ENCODE peak calls at places on chromosomes 7 and 10, in six cellular contexts. One of them, this sample, is unnamed.

GRCh38 chr7:122719010-122719578 is 16.4 kb upstream of the RNF148 start:
- DNase-seq in heart left ventricle: no peak
- DNase-seq in Panc1: no peak
- DNase-seq in CD8-positive, alpha-beta T cell: no peak
- DNase-seq in substantia nigra: no peak
- DNase-seq in fibroblast of lung: no peak
- DNase-seq in this sample: no peak

GRCh38 chr10:110355922-110356627 is 51.4 kb upstream of the SMNDC1 start:
- DNase-seq in heart left ventricle: no peak
- DNase-seq in fibroblast of lung: no peak
- DNase-seq in Panc1: no peak
- DNase-seq in CD8-positive, alpha-beta T cell: no peak
- DNase-seq in substantia nigra: no peak
- DNase-seq in this sample: no peak

GRCh38 chr10:47269294-47269693 is 30.7 kb upstream of the GDF10 start:
- DNase-seq in Panc1: no peak
- DNase-seq in fibroblast of lung: peak; percentile 21
- DNase-seq in substantia nigra: no peak
- DNase-seq in heart left ventricle: no peak
- DNase-seq in CD8-positive, alpha-beta T cell: no peak
- DNase-seq in this sample: no peak

GRCh38 chr7:78248867-78249266 is 450.3 kb downstream of the PHTF2 start:
- DNase-seq in Panc1: no peak
- DNase-seq in CD8-positive, alpha-beta T cell: no peak
- DNase-seq in substantia nigra: no peak
- DNase-seq in fibroblast of lung: no peak
- DNase-seq in heart left ventricle: no peak
- DNase-seq in this sample: no peak

GRCh38 chr10:54318470-54318869 is 482.6 kb downstream of the PCDH15 start:
- DNase-seq in fibroblast of lung: no peak
- DNase-seq in substantia nigra: no peak
- DNase-seq in heart left ventricle: no peak
- DNase-seq in CD8-positive, alpha-beta T cell: no peak
- DNase-seq in Panc1: no peak
- DNase-seq in this sample: no peak

GRCh38 chr10:75097666-75098285 is 13.7 kb upstream of the SAMD8 start:
- DNase-seq in substantia nigra: no peak
- DNase-seq in Panc1: no peak
- DNase-seq in CD8-positive, alpha-beta T cell: no peak
- DNase-seq in fibroblast of lung: peak; percentile 40
- DNase-seq in heart left ventricle: no peak
- DNase-seq in this sample: no peak

GRCh38 chr7:136074840-136075239 is 97.7 kb upstream of the MTPN start:
- DNase-seq in heart left ventricle: no peak
- DNase-seq in CD8-positive, alpha-beta T cell: no peak
- DNase-seq in Panc1: no peak
- DNase-seq in fibroblast of lung: no peak
- DNase-seq in substantia nigra: no peak
- DNase-seq in this sample: no peak

GRCh38 chr10:129911451-129912160 is 52.5 kb downstream of the EBF3 start:
- DNase-seq in heart left ventricle: no peak
- DNase-seq in substantia nigra: no peak
- DNase-seq in fibroblast of lung: no peak
- DNase-seq in CD8-positive, alpha-beta T cell: no peak
- DNase-seq in Panc1: no peak
- DNase-seq in this sample: no peak

GRCh38 chr7:97851725-97852124 is 20.5 kb downstream of the ASNS start:
- DNase-seq in heart left ventricle: no peak
- DNase-seq in substantia nigra: no peak
- DNase-seq in fibroblast of lung: peak; percentile 58
- DNase-seq in Panc1: no peak
- DNase-seq in CD8-positive, alpha-beta T cell: no peak
- DNase-seq in this sample: no peak

GRCh38 chr7:13908667-13909382 is 80.6 kb downstream of the ETV1 start:
- DNase-seq in fibroblast of lung: peak; percentile 12
- DNase-seq in CD8-positive, alpha-beta T cell: peak; percentile 52
- DNase-seq in substantia nigra: no peak
- DNase-seq in Panc1: no peak
- DNase-seq in heart left ventricle: no peak
- DNase-seq in this sample: no peak

GRCh38 chr10:95236068-95236903 is 42.2 kb downstream of the ACSM6 start:
- DNase-seq in Panc1: peak; percentile 67
- DNase-seq in CD8-positive, alpha-beta T cell: no peak
- DNase-seq in substantia nigra: no peak
- DNase-seq in fibroblast of lung: peak; percentile 54
- DNase-seq in heart left ventricle: no peak
- DNase-seq in this sample: no peak

GRCh38 chr7:82760092-82760491 is 316.5 kb upstream of the CACNA2D1 start:
- DNase-seq in substantia nigra: no peak
- DNase-seq in Panc1: no peak
- DNase-seq in heart left ventricle: no peak
- DNase-seq in fibroblast of lung: no peak
- DNase-seq in CD8-positive, alpha-beta T cell: no peak
- DNase-seq in this sample: no peak

GRCh38 chr7:118082506-118082905 is 101.5 kb upstream of the LSM8 start:
- DNase-seq in Panc1: no peak
- DNase-seq in CD8-positive, alpha-beta T cell: no peak
- DNase-seq in fibroblast of lung: peak; percentile 46
- DNase-seq in substantia nigra: no peak
- DNase-seq in heart left ventricle: no peak
- DNase-seq in this sample: no peak

GRCh38 chr7:30521532-30521931 is 16.9 kb upstream of the GGCT start:
- DNase-seq in heart left ventricle: peak; percentile 34
- DNase-seq in Panc1: no peak
- DNase-seq in substantia nigra: no peak
- DNase-seq in CD8-positive, alpha-beta T cell: no peak
- DNase-seq in fibroblast of lung: peak; percentile 35
- DNase-seq in this sample: peak; percentile 80

GRCh38 chr7:118734541-118734940 is 510.0 kb downstream of the ANKRD7 start:
- DNase-seq in Panc1: no peak
- DNase-seq in heart left ventricle: no peak
- DNase-seq in substantia nigra: no peak
- DNase-seq in fibroblast of lung: no peak
- DNase-seq in CD8-positive, alpha-beta T cell: no peak
- DNase-seq in this sample: no peak

GRCh38 chr10:5927306-5927705 is 37.3 kb downstream of the FBH1 start:
- DNase-seq in Panc1: no peak
- DNase-seq in substantia nigra: no peak
- DNase-seq in heart left ventricle: no peak
- DNase-seq in CD8-positive, alpha-beta T cell: no peak
- DNase-seq in fibroblast of lung: peak; percentile 79
- DNase-seq in this sample: no peak

GRCh38 chr7:74164985-74165456 is 9.1 kb upstream of the EIF4H start:
- DNase-seq in Panc1: no peak
- DNase-seq in substantia nigra: no peak
- DNase-seq in heart left ventricle: no peak
- DNase-seq in CD8-positive, alpha-beta T cell: no peak
- DNase-seq in fibroblast of lung: peak; percentile 40
- DNase-seq in this sample: no peak

GRCh38 chr10:14415676-14416307 is 85.1 kb upstream of the FRMD4A start:
- DNase-seq in Panc1: no peak
- DNase-seq in substantia nigra: no peak
- DNase-seq in CD8-positive, alpha-beta T cell: peak; percentile 11
- DNase-seq in heart left ventricle: no peak
- DNase-seq in fibroblast of lung: no peak
- DNase-seq in this sample: no peak

GRCh38 chr7:105602325-105603305 is 21.3 kb upstream of the EFCAB10 start:
- DNase-seq in Panc1: no peak
- DNase-seq in fibroblast of lung: peak; percentile 53
- DNase-seq in heart left ventricle: no peak
- DNase-seq in CD8-positive, alpha-beta T cell: no peak
- DNase-seq in substantia nigra: no peak
- DNase-seq in this sample: no peak

GRCh38 chr10:7417103-7417623 is 6.3 kb upstream of the SFMBT2 start:
- DNase-seq in heart left ventricle: no peak
- DNase-seq in fibroblast of lung: peak; percentile 83
- DNase-seq in Panc1: no peak
- DNase-seq in CD8-positive, alpha-beta T cell: no peak
- DNase-seq in substantia nigra: no peak
- DNase-seq in this sample: no peak

GRCh38 chr7:133369130-133369529 is 116.3 kb downstream of the EXOC4 start:
- DNase-seq in heart left ventricle: no peak
- DNase-seq in CD8-positive, alpha-beta T cell: no peak
- DNase-seq in substantia nigra: no peak
- DNase-seq in fibroblast of lung: peak; percentile 22
- DNase-seq in Panc1: no peak
- DNase-seq in this sample: no peak

GRCh38 chr10:11181996-11182395 is 164.3 kb downstream of the CELF2 start:
- DNase-seq in fibroblast of lung: no peak
- DNase-seq in heart left ventricle: peak; percentile 65
- DNase-seq in Panc1: no peak
- DNase-seq in substantia nigra: no peak
- DNase-seq in CD8-positive, alpha-beta T cell: no peak
- DNase-seq in this sample: peak; percentile 80

GRCh38 chr7:108132551-108133265 is 2.5 kb upstream of the LAMB4 start:
- DNase-seq in heart left ventricle: no peak
- DNase-seq in Panc1: no peak
- DNase-seq in fibroblast of lung: no peak
- DNase-seq in CD8-positive, alpha-beta T cell: no peak
- DNase-seq in substantia nigra: no peak
- DNase-seq in this sample: no peak

GRCh38 chr10:86100581-86101061 is 266.0 kb downstream of the GRID1 start:
- DNase-seq in substantia nigra: no peak
- DNase-seq in CD8-positive, alpha-beta T cell: peak; percentile 25
- DNase-seq in Panc1: no peak
- DNase-seq in fibroblast of lung: no peak
- DNase-seq in heart left ventricle: no peak
- DNase-seq in this sample: no peak

GRCh38 chr7:128150223-128150622 is 90.9 kb upstream of the LEP start:
- DNase-seq in substantia nigra: no peak
- DNase-seq in fibroblast of lung: no peak
- DNase-seq in Panc1: no peak
- DNase-seq in CD8-positive, alpha-beta T cell: no peak
- DNase-seq in heart left ventricle: no peak
- DNase-seq in this sample: peak; percentile 30

GRCh38 chr7:128153436-128153835 is 87.6 kb upstream of the LEP start:
- DNase-seq in heart left ventricle: no peak
- DNase-seq in Panc1: no peak
- DNase-seq in fibroblast of lung: no peak
- DNase-seq in substantia nigra: no peak
- DNase-seq in CD8-positive, alpha-beta T cell: no peak
- DNase-seq in this sample: no peak

GRCh38 chr7:128151646-128152045 is 89.4 kb upstream of the LEP start:
- DNase-seq in Panc1: no peak
- DNase-seq in fibroblast of lung: no peak
- DNase-seq in CD8-positive, alpha-beta T cell: no peak
- DNase-seq in substantia nigra: no peak
- DNase-seq in heart left ventricle: no peak
- DNase-seq in this sample: peak; percentile 42

GRCh38 chr7:128154519-128154918 is 86.6 kb upstream of the LEP start:
- DNase-seq in substantia nigra: no peak
- DNase-seq in heart left ventricle: no peak
- DNase-seq in CD8-positive, alpha-beta T cell: no peak
- DNase-seq in Panc1: no peak
- DNase-seq in fibroblast of lung: no peak
- DNase-seq in this sample: no peak

GRCh38 chr7:128152721-128153120 is 88.4 kb upstream of the LEP start:
- DNase-seq in heart left ventricle: no peak
- DNase-seq in Panc1: no peak
- DNase-seq in fibroblast of lung: no peak
- DNase-seq in substantia nigra: no peak
- DNase-seq in CD8-positive, alpha-beta T cell: no peak
- DNase-seq in this sample: peak; percentile 16
- H3K27ac ChIP-seq in heart left ventricle: no peak overlapping the region
- H3K27ac ChIP-seq in Panc1: no peak overlapping the region
- H3K27ac ChIP-seq in fibroblast of lung: no peak overlapping the region
- H3K27ac ChIP-seq in substantia nigra: no peak overlapping the region
- H3K27ac ChIP-seq in CD8-positive, alpha-beta T cell: no peak overlapping the region
- H3K27ac ChIP-seq in this sample: no peak overlapping the region

GRCh38 chr7:75546272-75547015 is 54.3 kb downstream of the SPDYE5 start:
- DNase-seq in fibroblast of lung: no peak
- DNase-seq in substantia nigra: no peak
- DNase-seq in CD8-positive, alpha-beta T cell: no peak
- DNase-seq in heart left ventricle: no peak
- DNase-seq in Panc1: no peak
- DNase-seq in this sample: no peak
- H3K27ac ChIP-seq in fibroblast of lung: no peak overlapping the region
- H3K27ac ChIP-seq in substantia nigra: no peak overlapping the region
- H3K27ac ChIP-seq in CD8-positive, alpha-beta T cell: no peak overlapping the region
- H3K27ac ChIP-seq in heart left ventricle: no peak overlapping the region
- H3K27ac ChIP-seq in Panc1: no peak overlapping the region
- H3K27ac ChIP-seq in this sample: peak overlapping the region; percentile 35

DNA sequence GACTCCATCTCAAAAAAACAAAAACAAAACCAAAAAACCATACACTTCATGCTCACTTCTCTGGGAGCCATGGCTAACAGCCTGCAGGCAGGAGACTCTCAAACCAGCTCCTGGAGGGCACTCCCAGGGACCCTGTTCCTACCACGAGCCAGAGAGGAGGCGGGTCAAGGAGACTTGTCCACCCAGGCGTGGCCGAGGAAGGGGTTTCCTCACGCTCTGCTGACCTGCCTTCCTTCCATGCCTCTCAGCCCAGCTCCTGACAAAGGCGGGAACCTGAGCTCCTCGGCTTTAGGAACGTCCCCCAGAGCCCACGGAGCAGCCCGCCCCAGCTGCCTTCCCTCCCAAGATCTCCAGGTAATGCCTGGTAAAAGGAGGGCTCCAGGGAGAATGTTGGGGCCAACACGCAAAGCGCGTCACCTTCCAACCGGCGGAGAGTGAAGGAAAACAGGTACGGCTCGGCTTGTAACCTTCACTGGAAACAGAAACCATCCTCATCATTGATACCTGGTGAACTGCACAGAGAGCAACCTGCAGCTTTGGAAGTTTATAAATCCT is 9.5 kb downstream of the GPR146 start:
- DNase-seq in Panc1: no peak
- DNase-seq in CD8-positive, alpha-beta T cell: no peak
- DNase-seq in fibroblast of lung: no peak
- DNase-seq in substantia nigra: no peak
- DNase-seq in heart left ventricle: no peak
- DNase-seq in this sample: no peak
- H3K27ac ChIP-seq in Panc1: no peak overlapping the region
- H3K27ac ChIP-seq in CD8-positive, alpha-beta T cell: no peak overlapping the region
- H3K27ac ChIP-seq in fibroblast of lung: no peak overlapping the region
- H3K27ac ChIP-seq in substantia nigra: peak overlapping the region; percentile 86
- H3K27ac ChIP-seq in heart left ventricle: peak overlapping the region; percentile 87
- H3K27ac ChIP-seq in this sample: peak overlapping the region; percentile 69

GRCh38 chr10:97466755-97467154 is 20.8 kb downstream of the ZDHHC16 start:
- DNase-seq in fibroblast of lung: no peak
- DNase-seq in CD8-positive, alpha-beta T cell: no peak
- DNase-seq in Panc1: no peak
- DNase-seq in heart left ventricle: no peak
- DNase-seq in substantia nigra: no peak
- DNase-seq in this sample: no peak

GRCh38 chr10:97463363-97464132 is 17.6 kb downstream of the ZDHHC16 start:
- DNase-seq in substantia nigra: peak; percentile 21
- DNase-seq in CD8-positive, alpha-beta T cell: no peak
- DNase-seq in Panc1: peak; percentile 51
- DNase-seq in fibroblast of lung: peak; percentile 59
- DNase-seq in heart left ventricle: peak; percentile 28
- DNase-seq in this sample: no peak

GRCh38 chr10:97464226-97464625 is 18.3 kb downstream of the ZDHHC16 start:
- DNase-seq in heart left ventricle: no peak
- DNase-seq in fibroblast of lung: no peak
- DNase-seq in CD8-positive, alpha-beta T cell: no peak
- DNase-seq in Panc1: no peak
- DNase-seq in substantia nigra: no peak
- DNase-seq in this sample: no peak

GRCh38 chr10:97465982-97466381 is 20.0 kb downstream of the ZDHHC16 start:
- DNase-seq in heart left ventricle: no peak
- DNase-seq in CD8-positive, alpha-beta T cell: no peak
- DNase-seq in Panc1: no peak
- DNase-seq in substantia nigra: no peak
- DNase-seq in fibroblast of lung: no peak
- DNase-seq in this sample: no peak

GRCh38 chr10:97468162-97468561 is 22.2 kb downstream of the ZDHHC16 start:
- DNase-seq in CD8-positive, alpha-beta T cell: no peak
- DNase-seq in substantia nigra: no peak
- DNase-seq in heart left ventricle: no peak
- DNase-seq in Panc1: no peak
- DNase-seq in fibroblast of lung: no peak
- DNase-seq in this sample: no peak
- H3K27ac ChIP-seq in CD8-positive, alpha-beta T cell: no peak overlapping the region
- H3K27ac ChIP-seq in substantia nigra: no peak overlapping the region
- H3K27ac ChIP-seq in heart left ventricle: no peak overlapping the region
- H3K27ac ChIP-seq in Panc1: no peak overlapping the region
- H3K27ac ChIP-seq in fibroblast of lung: no peak overlapping the region
- H3K27ac ChIP-seq in this sample: no peak overlapping the region